ENCODE peak calls at places on chromosomes 5 and 9, in eight cellular contexts. F is upper lobe of right lung, J is left lung, U is PC-9, W is body of pancreas, Y is PC-3, X is dorsolateral prefrontal cortex, T is brain microvascular endothelial cell. Q is an unnamed sample.

GRCh38 chr9:2479056-2479565 is 142.5 kb upstream of the VLDLR start:
- DNase-seq in F (no peak), J (no peak), U (peak; percentile 67), W (no peak), Y (peak; percentile 16), X (no peak), T (no peak), Q (no peak)

GRCh38 chr9:126650830-126651341 is 37.2 kb downstream of the LMX1B start:
- DNase-seq in F (no peak), J (no peak), U (peak; percentile 6), W (no peak), Y (no peak), X (no peak), T (no peak), Q (no peak)

GRCh38 chr9:131624636-131625241 is 79.4 kb downstream of the PRRT1B start:
- DNase-seq in F (no peak), J (no peak), U (no peak), W (peak; percentile 85), Y (no peak), X (no peak), T (no peak), Q (peak; percentile 81)

GRCh38 chr9:21758540-21758939 is 43.9 kb upstream of the MTAP start:
- DNase-seq in F (no peak), J (no peak), U (no peak), W (no peak), Y (no peak), X (no peak), T (no peak), Q (no peak)

GRCh38 chr9:127277099-127277498 is 12.5 kb downstream of the GARNL3 start:
- DNase-seq in F (no peak), J (no peak), U (no peak), W (no peak), Y (no peak), X (no peak), T (no peak), Q (no peak)

GRCh38 chr5:130541617-130542221 is 623.3 kb downstream of the HINT1 start:
- DNase-seq in F (no peak), J (no peak), U (peak; percentile 58), W (no peak), Y (peak; percentile 86), X (no peak), T (peak; percentile 78), Q (no peak)

GRCh38 chr5:82375488-82376294 is 97.5 kb upstream of the RPS23 start:
- DNase-seq in F (no peak), J (no peak), U (no peak), W (no peak), Y (no peak), X (no peak), T (no peak), Q (no peak)

GRCh38 chr9:128382261-128382660 is 11.1 kb downstream of the URM1 start:
- DNase-seq in F (no peak), J (no peak), U (no peak), W (no peak), Y (no peak), X (no peak), T (no peak), Q (no peak)

GRCh38 chr9:82675102-82675501 is 387.8 kb downstream of the RASEF start:
- DNase-seq in F (no peak), J (no peak), U (no peak), W (no peak), Y (no peak), X (no peak), T (no peak), Q (no peak)

GRCh38 chr5:96913233-96913632 is 22.6 kb upstream of the LNPEP start:
- DNase-seq in F (no peak), J (no peak), U (no peak), W (no peak), Y (no peak), X (no peak), T (no peak), Q (no peak)

GRCh38 chr5:5348135-5348534 is 74.3 kb upstream of the ICE1 start:
- DNase-seq in F (no peak), J (no peak), U (no peak), W (no peak), Y (no peak), X (no peak), T (no peak), Q (no peak)

GRCh38 chr9:97038909-97039781 is at the start of gene CTSV:
- DNase-seq in F (peak; percentile 93), J (peak; percentile 95), U (peak; percentile 80), W (peak; percentile 93), Y (peak; percentile 89), X (peak; percentile 75), T (peak; percentile 72), Q (peak; percentile 66)

GRCh38 chr9:113808391-113809191 is 67.5 kb upstream of the ZNF618 start:
- DNase-seq in F (no peak), J (no peak), U (no peak), W (peak; percentile 43), Y (peak; percentile 67), X (no peak), T (peak; percentile 65), Q (no peak)

GRCh38 chr5:174692381-174692780 is 32.0 kb upstream of the MSX2 start:
- DNase-seq in F (no peak), J (no peak), U (no peak), W (no peak), Y (no peak), X (no peak), T (no peak), Q (no peak)

GRCh38 chr9:107557236-107557990 is 67.8 kb upstream of the KLF4 start:
- DNase-seq in F (no peak), J (no peak), U (peak; percentile 73), W (no peak), Y (peak; percentile 88), X (no peak), T (no peak), Q (no peak)

GRCh38 chr5:143395638-143396352 is 7.7 kb downstream of the NR3C1 start:
- DNase-seq in F (no peak), J (no peak), U (peak; percentile 44), W (no peak), Y (peak; percentile 65), X (no peak), T (no peak), Q (no peak)

GRCh38 chr5:1279443-1280151 is 15.3 kb downstream of the TERT start:
- DNase-seq in F (peak; percentile 59), J (peak; percentile 59), U (no peak), W (no peak), Y (no peak), X (no peak), T (no peak), Q (no peak)

GRCh38 chr5:75152861-75153260 is 83.8 kb downstream of the ANKRD31 start:
- DNase-seq in F (no peak), J (no peak), U (peak; percentile 69), W (peak; percentile 5), Y (peak; percentile 73), X (no peak), T (no peak), Q (no peak)

GRCh38 chr9:126665696-126666035 is 51.9 kb downstream of the LMX1B start:
- DNase-seq in F (no peak), J (no peak), U (no peak), W (no peak), Y (no peak), X (no peak), T (no peak), Q (no peak)

GRCh38 chr5:133962801-133963476 is 5.5 kb downstream of the C5orf15 start:
- DNase-seq in F (no peak), J (no peak), U (no peak), W (no peak), Y (no peak), X (no peak), T (no peak), Q (no peak)

GRCh38 chr9:127278372-127278771 is 13.8 kb downstream of the GARNL3 start:
- DNase-seq in F (no peak), J (no peak), U (peak; percentile 71), W (no peak), Y (peak; percentile 49), X (no peak), T (no peak), Q (no peak)

GRCh38 chr5:132369012-132369470 is 469 bp upstream of the SLC22A5 start:
- DNase-seq in F (no peak), J (no peak), U (no peak), W (no peak), Y (no peak), X (no peak), T (no peak), Q (no peak)

GRCh38 chr5:111514087-111514486 is 1.8 kb upstream of the STARD4 start:
- DNase-seq in F (no peak), J (no peak), U (no peak), W (no peak), Y (no peak), X (no peak), T (no peak), Q (no peak)

GRCh38 chr9:97985058-97985861 is 2.1 kb downstream of the ANP32B start:
- DNase-seq in F (no peak), J (no peak), U (peak; percentile 40), W (no peak), Y (peak; percentile 25), X (no peak), T (no peak), Q (no peak)

GRCh38 chr5:151682751-151683331 is 3.9 kb downstream of the SPARC start:
- DNase-seq in F (no peak), J (no peak), U (no peak), W (no peak), Y (no peak), X (no peak), T (no peak), Q (no peak)
- H3K4me3 ChIP-seq in F (peak overlapping the region; percentile 62), J (peak overlapping the region; percentile 56), U (no peak overlapping the region), W (no peak overlapping the region), Y (no peak overlapping the region), X (no peak overlapping the region), T (peak overlapping the region; percentile 100), Q (no peak overlapping the region)

GRCh38 chr5:59810041-59810440 is 83.5 kb downstream of the PDE4D start:
- DNase-seq in F (peak; percentile 83), J (peak; percentile 90), U (no peak), W (peak; percentile 70), Y (peak; percentile 55), X (peak; percentile 79), T (peak; percentile 68), Q (peak; percentile 53)
- H3K4me3 ChIP-seq in F (no peak overlapping the region), J (no peak overlapping the region), U (peak overlapping the region; percentile 55), W (no peak overlapping the region), Y (peak overlapping the region; percentile 45), X (peak overlapping the region; percentile 44), T (peak overlapping the region; percentile 42), Q (no peak overlapping the region)

GRCh38 chr5:154646841-154647759 is 108.1 kb upstream of the LARP1 start:
- DNase-seq in F (peak; percentile 86), J (peak; percentile 87), U (no peak), W (peak; percentile 93), Y (peak; percentile 38), X (peak; percentile 4), T (no peak), Q (no peak)
- H3K4me3 ChIP-seq in F (peak overlapping the region; percentile 39), J (peak overlapping the region; percentile 11), U (no peak overlapping the region), W (no peak overlapping the region), Y (peak overlapping the region; percentile 46), X (peak overlapping the region; percentile 59), T (peak overlapping the region; percentile 42), Q (no peak overlapping the region)

GRCh38 chr5:57720656-57721055 is 238.0 kb upstream of the ACTBL2 start:
- DNase-seq in F (no peak), J (no peak), U (no peak), W (no peak), Y (no peak), X (peak; percentile 8), T (no peak), Q (no peak)

GRCh38 chr5:57719216-57719615 is 236.6 kb upstream of the ACTBL2 start:
- DNase-seq in F (no peak), J (no peak), U (no peak), W (no peak), Y (no peak), X (no peak), T (no peak), Q (no peak)

GRCh38 chr5:57725628-57726504 is 243.3 kb upstream of the ACTBL2 start:
- DNase-seq in F (no peak), J (no peak), U (no peak), W (no peak), Y (no peak), X (no peak), T (no peak), Q (no peak)

GRCh38 chr5:57724836-57725235 is 242.2 kb upstream of the ACTBL2 start:
- DNase-seq in F (no peak), J (no peak), U (no peak), W (no peak), Y (peak; percentile 51), X (no peak), T (peak; percentile 49), Q (no peak)
- H3K4me3 ChIP-seq in F (no peak overlapping the region), J (no peak overlapping the region), U (no peak overlapping the region), W (no peak overlapping the region), Y (no peak overlapping the region), X (no peak overlapping the region), T (no peak overlapping the region), Q (no peak overlapping the region)